ENCODE peak calls at places on chromosomes 3 and 15, in five cellular contexts. Q is COR-L47; D is GM10248; S is BJ; W is activated CD4-positive, alpha-beta T cell treated with anti-CD3 and anti-CD28 coated beads for 36 hours. C is an unnamed sample.

GRCh38 chr15:51299187-51300015 is 39.0 kb downstream of the CYP19A1 start:
- DNase-seq in Q (peak), D (no peak), S (no peak), W (no peak), C (no peak)

GRCh38 chr3:72414481-72415016 is 433.7 kb downstream of the SHQ1 start:
- DNase-seq in Q (no peak), D (no peak), S (no peak), W (no peak), C (no peak)

GRCh38 chr3:24704496-24704895 is 209.8 kb upstream of the THRB start:
- DNase-seq in Q (peak), D (no peak), S (no peak), W (no peak), C (no peak)

GRCh38 chr3:46867550-46867898 is 4.3 kb upstream of the MYL3 start:
- DNase-seq in Q (no peak), D (no peak), S (no peak), W (no peak), C (no peak)

GRCh38 chr15:60183366-60183765 is 179.3 kb downstream of the FOXB1 start:
- DNase-seq in Q (no peak), D (no peak), S (no peak), W (no peak), C (no peak)

GRCh38 chr3:137869022-137869421 is 104.9 kb downstream of the SOX14 start:
- DNase-seq in Q (no peak), D (no peak), S (no peak), W (no peak), C (no peak)

GRCh38 chr3:169244119-169244864 is 419.2 kb downstream of the MECOM start:
- DNase-seq in Q (no peak), D (no peak), S (no peak), W (no peak), C (no peak)

GRCh38 chr3:169384576-169384975 is 278.9 kb downstream of the MECOM start:
- DNase-seq in Q (no peak), D (no peak), S (no peak), W (no peak), C (no peak)

GRCh38 chr3:131091768-131092167 is 65.1 kb downstream of the NEK11 start:
- DNase-seq in Q (no peak), D (no peak), S (no peak), W (no peak), C (no peak)

GRCh38 chr3:141405581-141405980 is 37.3 kb downstream of the ZBTB38 start:
- DNase-seq in Q (no peak), D (no peak), S (no peak), W (no peak), C (no peak)

C was measured in RPMI8226.